ENCODE peak calls at places on chromosomes 6 and 20, in nine cellular contexts. P, O, U, Y, T, V, R, L and X are unnamed samples.

GRCh38 chr6:51472745-51473483 is 614.5 kb downstream of the PKHD1 start:
- DNase-seq in P (no peak), O (no peak), U (no peak), Y (no peak), T (no peak), V (no peak), R (no peak), L (no peak), X (no peak)

GRCh38 chr6:147615659-147616456 is 107.4 kb downstream of the SAMD5 start:
- DNase-seq in P (no peak), O (no peak), U (no peak), Y (no peak), T (no peak), V (no peak), R (no peak), L (no peak), X (no peak)

GRCh38 chr6:107879912-107880311 is 55.8 kb upstream of the SCML4 start:
- DNase-seq in P (no peak), O (no peak), U (no peak), Y (no peak), T (no peak), V (no peak), R (no peak), L (no peak), X (no peak)

GRCh38 chr6:6856538-6857523 is 250.9 kb upstream of the RREB1 start:
- DNase-seq in P (peak), O (peak), U (peak), Y (peak), T (no peak), V (no peak), R (no peak), L (no peak), X (peak)

GRCh38 chr6:14166821-14167220 is 49.2 kb downstream of the CD83 start:
- DNase-seq in P (no peak), O (no peak), U (no peak), Y (no peak), T (no peak), V (no peak), R (no peak), L (no peak), X (no peak)

GRCh38 chr6:227074-227782 is 65.1 kb upstream of the DUSP22 start:
- DNase-seq in P (no peak), O (no peak), U (no peak), Y (peak), T (no peak), V (no peak), R (no peak), L (no peak), X (no peak)

GRCh38 chr6:127869772-127870404 is 31.0 kb downstream of the THEMIS start:
- DNase-seq in P (no peak), O (no peak), U (no peak), Y (no peak), T (no peak), V (no peak), R (no peak), L (no peak), X (no peak)

GRCh38 chr20:59988141-59988540 is 29.9 kb downstream of the CDH26 start:
- DNase-seq in P (no peak), O (no peak), U (no peak), Y (no peak), T (no peak), V (no peak), R (no peak), L (peak), X (no peak)

GRCh38 chr20:21436186-21436585 is 38.9 kb upstream of the NKX2-4 start:
- DNase-seq in P (peak), O (no peak), U (no peak), Y (peak), T (no peak), V (no peak), R (no peak), L (peak), X (no peak)

GRCh38 chr6:131124341-131125071 is 10.8 kb upstream of the AKAP7 start:
- DNase-seq in P (no peak), O (no peak), U (no peak), Y (no peak), T (no peak), V (no peak), R (no peak), L (no peak), X (no peak)

GRCh38 chr20:2276015-2276414 is 19.8 kb upstream of the TGM3 start:
- DNase-seq in P (no peak), O (no peak), U (no peak), Y (no peak), T (no peak), V (no peak), R (no peak), L (no peak), X (no peak)

GRCh38 chr6:117908246-117909107 is 1.4 kb downstream of the SLC35F1 start:
- DNase-seq in P (no peak), O (no peak), U (peak), Y (no peak), T (no peak), V (no peak), R (no peak), L (no peak), X (no peak)

GRCh38 chr6:431986-432385 is 40.4 kb downstream of the IRF4 start:
- DNase-seq in P (peak), O (no peak), U (no peak), Y (no peak), T (no peak), V (peak), R (no peak), L (peak), X (no peak)

GRCh38 chr6:89792881-89793280 is 26.7 kb downstream of the MDN1 start:
- DNase-seq in P (peak), O (no peak), U (no peak), Y (peak), T (no peak), V (no peak), R (no peak), L (peak), X (no peak)

GRCh38 chr6:152941746-152942145 is 41.1 kb downstream of the FBXO5 start:
- DNase-seq in P (no peak), O (no peak), U (no peak), Y (no peak), T (no peak), V (no peak), R (no peak), L (no peak), X (no peak)

GRCh38 chr20:25274891-25275812 is 27.3 kb downstream of the PYGB start:
- DNase-seq in P (no peak), O (peak), U (no peak), Y (no peak), T (no peak), V (peak), R (no peak), L (no peak), X (no peak)

GRCh38 chr6:63476302-63476701 is 96.0 kb upstream of the LOC128125822 start:
- DNase-seq in P (no peak), O (no peak), U (no peak), Y (no peak), T (no peak), V (no peak), R (no peak), L (no peak), X (no peak)

GRCh38 chr6:79466222-79466834 is 70.9 kb downstream of the LCA5 start:
- DNase-seq in P (no peak), O (no peak), U (no peak), Y (peak), T (peak), V (no peak), R (no peak), L (peak), X (no peak)

GRCh38 chr6:42255050-42255449 is 37.4 kb upstream of the MRPS10 start:
- DNase-seq in P (no peak), O (no peak), U (no peak), Y (peak), T (no peak), V (no peak), R (no peak), L (no peak), X (no peak)

GRCh38 chr20:4601630-4602296 is 119.9 kb upstream of the PRND start:
- DNase-seq in P (peak), O (no peak), U (peak), Y (peak), T (no peak), V (no peak), R (no peak), L (peak), X (no peak)

GRCh38 chr6:93013054-93013453 is 406.3 kb downstream of the EPHA7 start:
- DNase-seq in P (no peak), O (no peak), U (no peak), Y (no peak), T (no peak), V (no peak), R (no peak), L (no peak), X (no peak)

GRCh38 chr6:111573118-111573883 is 32.4 kb downstream of the TRAF3IP2 start:
- DNase-seq in P (no peak), O (no peak), U (peak), Y (peak), T (no peak), V (no peak), R (no peak), L (peak), X (no peak)

GRCh38 chr20:7673841-7674240 is 266.4 kb downstream of the HAO1 start:
- DNase-seq in P (peak), O (no peak), U (no peak), Y (peak), T (no peak), V (no peak), R (no peak), L (no peak), X (no peak)